ENCODE peak calls at places on chromosomes 11 and 22, in eight cellular contexts. W, D, C, G, J, K, X and P are unnamed samples.

GRCh38 chr22:23574371-23574811 is 5.7 kb downstream of the IGLL1 start:
- DNase-seq in W (no peak), D (no peak), C (no peak), G (no peak), J (no peak), K (no peak), X (no peak), P (no peak)

GRCh38 chr22:46267431-46268279 is at the start of gene TTC38:
- DNase-seq in W (peak), D (peak), C (no peak), G (peak), J (peak), K (peak), X (no peak), P (peak)

GRCh38 chr22:36221799-36222751 is 17.3 kb downstream of the APOL2 start:
- DNase-seq in W (no peak), D (no peak), C (peak), G (peak), J (peak), K (peak), X (peak), P (no peak)

GRCh38 chr22:47625531-47626427 is 863.3 kb downstream of the TBC1D22A start:
- DNase-seq in W (no peak), D (no peak), C (no peak), G (no peak), J (no peak), K (no peak), X (no peak), P (no peak)

GRCh38 chr11:30143098-30143705 is 87.6 kb upstream of the FSHB start:
- DNase-seq in W (no peak), D (no peak), C (no peak), G (no peak), J (peak), K (peak), X (peak), P (peak)

GRCh38 chr11:47186937-47187681 is 875 bp upstream of the PACSIN3 start:
- DNase-seq in W (no peak), D (no peak), C (no peak), G (peak), J (peak), K (peak), X (no peak), P (no peak)

GRCh38 chr11:85182437-85183109 is 444.6 kb downstream of the DLG2 start:
- DNase-seq in W (no peak), D (no peak), C (no peak), G (no peak), J (peak), K (peak), X (peak), P (peak)

GRCh38 chr22:32416556-32417085 is 4.6 kb upstream of the RTCB start:
- DNase-seq in W (no peak), D (no peak), C (no peak), G (no peak), J (no peak), K (no peak), X (no peak), P (no peak)

GRCh38 chr11:27028653-27029052 is 12.0 kb upstream of the BBOX1 start:
- DNase-seq in W (no peak), D (no peak), C (no peak), G (no peak), J (no peak), K (peak), X (no peak), P (no peak)

GRCh38 chr11:3614742-3615171 is 27.0 kb downstream of the ART5 start:
- DNase-seq in W (no peak), D (no peak), C (no peak), G (peak), J (no peak), K (no peak), X (no peak), P (no peak)

GRCh38 chr22:17205432-17205831 is 13.8 kb downstream of the ADA2 start:
- DNase-seq in W (no peak), D (no peak), C (no peak), G (no peak), J (no peak), K (no peak), X (peak), P (no peak)

GRCh38 chr22:35547993-35548761 is 7.5 kb downstream of the RASD2 start:
- DNase-seq in W (no peak), D (no peak), C (no peak), G (no peak), J (no peak), K (no peak), X (peak), P (no peak)

GRCh38 chr11:39236916-39237315 is 2222.5 kb downstream of the LRRC4C start:
- DNase-seq in W (no peak), D (no peak), C (no peak), G (no peak), J (no peak), K (no peak), X (no peak), P (no peak)

GRCh38 chr11:93720522-93720921 is 20.8 kb downstream of the TAF1D start:
- DNase-seq in W (no peak), D (no peak), C (no peak), G (no peak), J (no peak), K (no peak), X (no peak), P (no peak)

GRCh38 chr22:39024923-39025322 is 4.0 kb downstream of the APOBEC3D start:
- DNase-seq in W (no peak), D (no peak), C (no peak), G (peak), J (no peak), K (no peak), X (peak), P (no peak)

GRCh38 chr22:31344369-31345330 is 1.5 kb downstream of the PATZ1 start:
- DNase-seq in W (no peak), D (no peak), C (no peak), G (peak), J (peak), K (peak), X (peak), P (no peak)

GRCh38 chr11:76201672-76202412 is 4.5 kb downstream of the WNT11 start:
- DNase-seq in W (no peak), D (no peak), C (no peak), G (no peak), J (no peak), K (no peak), X (no peak), P (no peak)

GRCh38 chr11:130431337-130431773 is 2.9 kb upstream of the ADAMTS8 start:
- DNase-seq in W (peak), D (no peak), C (peak), G (peak), J (peak), K (peak), X (peak), P (peak)

GRCh38 chr11:19698493-19699292 is 13.9 kb upstream of the NAV2 start:
- DNase-seq in W (no peak), D (no peak), C (no peak), G (no peak), J (no peak), K (no peak), X (no peak), P (no peak)

GRCh38 chr11:16356057-16356750 is at the start of gene SOX6:
- DNase-seq in W (no peak), D (no peak), C (no peak), G (no peak), J (no peak), K (peak), X (no peak), P (peak)

GRCh38 chr11:125946712-125947418 is 1.0 kb downstream of the VSIG10L2 start:
- DNase-seq in W (no peak), D (no peak), C (no peak), G (no peak), J (no peak), K (no peak), X (no peak), P (no peak)

GRCh38 chr11:7635137-7635536 is 38.2 kb downstream of the CYB5R2 start:
- DNase-seq in W (no peak), D (no peak), C (no peak), G (no peak), J (no peak), K (no peak), X (no peak), P (no peak)

GRCh38 chr11:3122775-3123201 is 42.3 kb downstream of the OSBPL5 start:
- DNase-seq in W (no peak), D (no peak), C (no peak), G (no peak), J (no peak), K (no peak), X (no peak), P (no peak)

GRCh38 chr11:123238297-123238696 is 43.2 kb upstream of the CLMP start:
- DNase-seq in W (no peak), D (no peak), C (no peak), G (no peak), J (no peak), K (peak), X (no peak), P (peak)

GRCh38 chr11:99351620-99352019 is 330.9 kb downstream of the CNTN5 start:
- DNase-seq in W (no peak), D (no peak), C (no peak), G (no peak), J (no peak), K (peak), X (no peak), P (peak)

GRCh38 chr11:27328602-27329001 is 34.4 kb downstream of the CCDC34 start:
- DNase-seq in W (no peak), D (no peak), C (no peak), G (no peak), J (no peak), K (no peak), X (no peak), P (no peak)

GRCh38 chr22:46068176-46068907 is 82.0 kb upstream of the PPARA start:
- DNase-seq in W (no peak), D (no peak), C (no peak), G (no peak), J (no peak), K (peak), X (no peak), P (no peak)

GRCh38 chr11:119684361-119685072 is 44.5 kb downstream of the NECTIN1 start:
- DNase-seq in W (no peak), D (no peak), C (peak), G (no peak), J (no peak), K (peak), X (no peak), P (no peak)

GRCh38 chr11:94912806-94913205 is 60.5 kb downstream of the CWC15 start:
- DNase-seq in W (no peak), D (no peak), C (no peak), G (no peak), J (no peak), K (no peak), X (no peak), P (no peak)

GRCh38 chr11:67057410-67057757 is 737 bp downstream of the RHOD start:
- DNase-seq in W (no peak), D (no peak), C (no peak), G (no peak), J (no peak), K (no peak), X (no peak), P (no peak)

GRCh38 chr11:12778506-12778905 is 104.3 kb downstream of the TEAD1 start:
- DNase-seq in W (no peak), D (no peak), C (no peak), G (no peak), J (no peak), K (no peak), X (no peak), P (no peak)

GRCh38 chr11:46711288-46711687 is 7.7 kb upstream of the F2 start:
- DNase-seq in W (no peak), D (no peak), C (no peak), G (no peak), J (no peak), K (peak), X (no peak), P (no peak)

GRCh38 chr22:38238519-38239051 is 34.2 kb downstream of the TMEM184B start:
- DNase-seq in W (no peak), D (no peak), C (no peak), G (no peak), J (no peak), K (peak), X (no peak), P (no peak)